ENCODE peak calls at places on chromosomes 16 and 17, in seven cellular contexts. T, X, N, I, M, S and G are unnamed samples.

GRCh38 chr17:39781028-39781800 is 43.5 kb downstream of the GRB7 start:
- DNase-seq in S (no peak), N (no peak), M (no peak), X (no peak), I (no peak), T (no peak), G (no peak)

GRCh38 chr16:5793556-5793955 is 696.0 kb upstream of the EEF2KMT start:
- DNase-seq in M (no peak), T (no peak), S (no peak), X (no peak), N (no peak), I (no peak), G (no peak)

GRCh38 chr17:74101527-74101926 is 102.0 kb upstream of the RPL38 start:
- DNase-seq in N (no peak), T (no peak), I (no peak), S (no peak), M (no peak), X (no peak), G (no peak)

GRCh38 chr17:77425791-77426641 is 285.2 kb downstream of the SEC14L1 start:
- DNase-seq in T (peak; percentile 76), I (no peak), M (peak; percentile 98), X (peak; percentile 71), S (peak; percentile 86), N (peak; percentile 79), G (peak; percentile 72)

GRCh38 chr16:70729292-70729691 is 43.4 kb upstream of the MTSS2 start:
- DNase-seq in N (no peak), S (no peak), I (no peak), T (no peak), M (no peak), X (no peak), G (no peak)

GRCh38 chr16:70795513-70795912 is 5.4 kb downstream of the VAC14 start:
- DNase-seq in T (no peak), M (no peak), I (no peak), S (no peak), X (no peak), N (no peak), G (no peak)

GRCh38 chr16:87254734-87255133 is 62.5 kb downstream of the C16orf95 start:
- DNase-seq in S (no peak), X (no peak), M (no peak), I (peak; percentile 13), N (no peak), T (no peak), G (no peak)

GRCh38 chr16:3246002-3246401 is 10.4 kb downstream of the MEFV start:
- DNase-seq in T (no peak), N (no peak), X (no peak), M (no peak), I (no peak), S (no peak), G (no peak)

GRCh38 chr17:18315498-18316360 is 636 bp downstream of the SMCR8 start:
- DNase-seq in X (no peak), M (peak; percentile 38), N (no peak), I (no peak), T (peak; percentile 23), S (no peak), G (no peak)

GRCh38 chr17:57528084-57528451 is 217.0 kb downstream of the CCDC182 start:
- DNase-seq in N (no peak), T (no peak), X (no peak), I (no peak), M (no peak), S (no peak), G (no peak)

GRCh38 chr17:45021607-45022287 is 29.7 kb downstream of the DCAKD start:
- DNase-seq in M (peak; percentile 89), N (peak; percentile 73), I (peak; percentile 68), S (peak; percentile 89), X (peak; percentile 37), T (peak; percentile 72), G (peak; percentile 95)

GRCh38 chr17:43832976-43833829 is at the start of gene MPP3:
- DNase-seq in X (peak; percentile 33), S (peak; percentile 95), M (peak; percentile 78), T (peak; percentile 80), I (peak; percentile 78), N (peak; percentile 59), G (peak; percentile 77)

GRCh38 chr17:29622337-29623282 is at the start of gene CORO6:
- DNase-seq in I (peak; percentile 60), S (peak; percentile 93), T (peak; percentile 47), M (peak; percentile 83), X (no peak), N (peak; percentile 62), G (peak; percentile 92)

GRCh38 chr16:19945934-19946333 is 61.3 kb upstream of the GPRC5B start:
- DNase-seq in X (no peak), M (no peak), N (no peak), T (no peak), S (no peak), I (no peak), G (no peak)

GRCh38 chr17:78976907-78977680 is 2.6 kb downstream of the LGALS3BP start:
- DNase-seq in T (no peak), S (no peak), I (no peak), N (no peak), M (no peak), X (no peak), G (no peak)

GRCh38 chr16:88444826-88445582 is 8.1 kb upstream of the ZFPM1 start:
- DNase-seq in S (no peak), X (no peak), T (no peak), N (no peak), M (no peak), I (no peak), G (no peak)

GRCh38 chr17:48890086-48890485 is 2.5 kb upstream of the ATP5MC1 start:
- DNase-seq in I (no peak), N (no peak), T (no peak), S (no peak), M (no peak), X (no peak), G (no peak)

GRCh38 chr16:68287276-68288251 is 23.2 kb downstream of the SLC7A6OS start:
- DNase-seq in I (no peak), N (peak; percentile 35), S (no peak), M (peak; percentile 87), X (peak; percentile 78), T (no peak), G (no peak)

GRCh38 chr16:84438971-84439696 is 65.3 kb downstream of the MEAK7 start:
- DNase-seq in M (no peak), T (no peak), X (no peak), S (no peak), N (no peak), I (no peak), G (no peak)

GRCh38 chr17:40433551-40434384 is 9.5 kb upstream of the IGFBP4 start:
- DNase-seq in S (peak; percentile 64), I (no peak), T (no peak), N (no peak), X (no peak), M (peak; percentile 71), G (no peak)

GRCh38 chr16:3656491-3657468 is 2.3 kb downstream of the DNASE1 start:
- DNase-seq in X (no peak), I (no peak), M (peak; percentile 52), T (no peak), S (no peak), N (peak; percentile 18), G (no peak)

GRCh38 chr16:82657239-82657638 is 30.5 kb downstream of the CDH13 start:
- DNase-seq in I (no peak), M (no peak), X (no peak), T (no peak), S (no peak), N (no peak), G (no peak)

GRCh38 chr16:22648141-22648540 is 137.4 kb downstream of the NPIPB5 start:
- DNase-seq in S (no peak), M (no peak), N (no peak), T (no peak), X (no peak), I (no peak), G (no peak)

GRCh38 chr17:75295220-75296158 is 6.3 kb upstream of the SLC25A19 start:
- DNase-seq in M (no peak), S (no peak), X (no peak), I (no peak), N (no peak), T (peak; percentile 38), G (no peak)

GRCh38 chr17:60439501-60439900 is 17.2 kb downstream of the CHCT1 start:
- DNase-seq in M (no peak), I (no peak), T (no peak), N (no peak), S (no peak), X (no peak), G (no peak)

GRCh38 chr16:54361813-54362212 is 75.2 kb upstream of the IRX3 start:
- DNase-seq in T (no peak), N (no peak), M (no peak), X (no peak), S (no peak), I (no peak), G (no peak)

GRCh38 chr17:75814900-75815373 is 29.3 kb downstream of the UNC13D start:
- DNase-seq in N (peak; percentile 22), X (no peak), S (no peak), I (no peak), M (no peak), T (no peak), G (no peak)

GRCh38 chr17:10099051-10099571 is 99.3 kb downstream of the GAS7 start:
- DNase-seq in I (no peak), M (no peak), S (no peak), N (peak; percentile 52), X (no peak), T (no peak), G (no peak)
- TF ChIP-seq EP300 in I (no peak), M (no peak), S (no peak), N (no peak), X (no peak), T (no peak), G (no peak)

GRCh38 chr16:317583-317982 is 34.6 kb downstream of the PDIA2 start:
- DNase-seq in M (no peak), T (no peak), X (no peak), N (no peak), S (no peak), I (no peak), G (no peak)
- H3K36me3 ChIP-seq in M (peaks cover 8% of the 10 kb centered on the region), T (peaks cover 15% of the 10 kb centered on the region), X (no peaks in the 10 kb centered on the region), N (no peaks in the 10 kb centered on the region), S (peaks cover 72% of the 10 kb centered on the region), I (peaks cover 22% of the 10 kb centered on the region), G (peaks cover 34% of the 10 kb centered on the region)

DNA sequence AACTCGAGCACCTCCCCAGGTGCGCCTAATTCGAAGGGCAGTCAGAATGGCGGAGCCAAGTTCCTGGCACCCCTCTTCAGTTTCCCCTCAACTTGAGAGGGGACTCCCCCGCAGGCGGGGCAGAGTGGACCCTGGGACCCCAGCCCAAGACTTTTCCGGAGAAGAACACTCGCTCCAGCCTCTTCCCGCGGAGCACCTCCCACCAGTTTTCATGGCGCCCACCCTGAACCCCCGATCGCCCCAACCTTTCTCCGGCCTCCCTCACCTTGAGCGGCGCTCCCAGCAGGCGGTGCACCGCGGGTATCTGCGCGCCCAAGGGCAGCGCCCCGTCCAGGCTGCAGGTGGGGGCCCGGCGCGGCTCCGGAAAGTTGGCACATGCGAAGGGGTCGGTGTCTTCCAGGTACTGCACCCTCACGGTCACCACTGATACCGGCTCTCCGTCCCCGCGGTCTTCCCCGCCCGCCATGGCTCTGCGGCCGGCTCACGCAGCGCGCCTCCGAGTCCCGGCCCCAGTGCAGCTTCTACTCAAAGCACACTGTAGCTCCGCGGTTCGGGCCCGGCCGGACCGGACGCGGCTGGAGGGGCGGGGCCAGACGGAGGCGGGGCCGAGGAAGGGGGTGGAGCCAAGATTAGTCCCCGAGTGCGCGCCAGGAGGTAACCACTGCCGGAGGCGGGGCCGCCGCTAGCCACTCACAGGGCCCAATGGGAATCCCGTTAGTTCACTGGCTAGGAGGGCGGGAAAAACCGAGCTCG is at the start of gene FHOD1:
- DNase-seq in T (peak; percentile 100), X (peak; percentile 98), S (peak; percentile 94), M (peak; percentile 99), N (peak; percentile 99), I (peak; percentile 99), G (peak; percentile 100)
- TF ChIP-seq CTCF in T (peak; percentile 29), X (no peak), S (no peak), M (no peak), N (peak; percentile 13), I (no peak), G (peak; percentile 33)

GRCh38 chr16:77213542-77214108 is 14.4 kb downstream of the SYCE1L start:
- DNase-seq in N (peak; percentile 29), M (no peak), S (no peak), X (no peak), I (no peak), T (no peak), G (no peak)
- TF ChIP-seq EP300 in N (no peak), M (no peak), S (no peak), X (no peak), I (no peak), T (no peak), G (no peak)